ENCODE peak calls at places on chromosome 20, in four cellular contexts. One of them, this sample, is unnamed.

GRCh38 chr20:33811763-33812672 is 870 bp downstream of the CHMP4B start:
- DNase-seq in breast epithelium: peak; percentile 59
- DNase-seq in IMR-90: peak; percentile 91
- DNase-seq in HCT116: no peak
- DNase-seq in this sample: peak; percentile 45

GRCh38 chr20:32356935-32357868 is 929 bp upstream of the ASXL1 start:
- DNase-seq in IMR-90: peak; percentile 50
- DNase-seq in HCT116: peak; percentile 15
- DNase-seq in breast epithelium: no peak
- DNase-seq in this sample: peak; percentile 43

GRCh38 chr20:13183005-13183404 is 38.1 kb upstream of the ISM1 start:
- DNase-seq in breast epithelium: no peak
- DNase-seq in IMR-90: no peak
- DNase-seq in HCT116: no peak
- DNase-seq in this sample: no peak

GRCh38 chr20:50642288-50642803 is 49.0 kb downstream of the RIPOR3 start:
- DNase-seq in breast epithelium: no peak
- DNase-seq in HCT116: no peak
- DNase-seq in IMR-90: no peak
- DNase-seq in this sample: no peak

GRCh38 chr20:1313236-1313964 is 15.5 kb downstream of the SDCBP2 start:
- DNase-seq in HCT116: peak; percentile 49
- DNase-seq in IMR-90: peak; percentile 71
- DNase-seq in breast epithelium: peak; percentile 72
- DNase-seq in this sample: peak; percentile 70

GRCh38 chr20:47726632-47727031 is 58.6 kb downstream of the SULF2 start:
- DNase-seq in IMR-90: no peak
- DNase-seq in breast epithelium: no peak
- DNase-seq in HCT116: no peak
- DNase-seq in this sample: no peak

GRCh38 chr20:54212871-54213270 is 5.0 kb downstream of the PFDN4 start:
- DNase-seq in HCT116: no peak
- DNase-seq in IMR-90: no peak
- DNase-seq in breast epithelium: no peak
- DNase-seq in this sample: no peak

GRCh38 chr20:64031822-64032314 is 4.1 kb upstream of the C20orf204 start:
- DNase-seq in HCT116: no peak
- DNase-seq in IMR-90: no peak
- DNase-seq in breast epithelium: no peak
- DNase-seq in this sample: no peak

GRCh38 chr20:15511551-15511950 is 1061.7 kb downstream of the KIF16B start:
- DNase-seq in IMR-90: no peak
- DNase-seq in breast epithelium: no peak
- DNase-seq in HCT116: no peak
- DNase-seq in this sample: no peak

GRCh38 chr20:36306557-36307411 is 645 bp downstream of the DLGAP4 start:
- DNase-seq in breast epithelium: no peak
- DNase-seq in IMR-90: no peak
- DNase-seq in HCT116: no peak
- DNase-seq in this sample: no peak

GRCh38 chr20:36303831-36304230 is 2.3 kb upstream of the DLGAP4 start:
- DNase-seq in breast epithelium: no peak
- DNase-seq in IMR-90: no peak
- DNase-seq in HCT116: no peak
- DNase-seq in this sample: no peak

GRCh38 chr20:63705232-63706026 is 2.3 kb downstream of the ARFRP1 start:
- DNase-seq in IMR-90: no peak
- DNase-seq in breast epithelium: no peak
- DNase-seq in HCT116: no peak
- DNase-seq in this sample: no peak

GRCh38 chr20:32605167-32605656 is 20.1 kb upstream of the NOL4L start:
- DNase-seq in breast epithelium: no peak
- DNase-seq in IMR-90: peak; percentile 65
- DNase-seq in HCT116: no peak
- DNase-seq in this sample: no peak

GRCh38 chr20:20710847-20711315 is 1.6 kb downstream of the RALGAPA2 start:
- DNase-seq in HCT116: no peak
- DNase-seq in IMR-90: no peak
- DNase-seq in breast epithelium: no peak
- DNase-seq in this sample: peak; percentile 31

GRCh38 chr20:21004386-21005076 is 101.6 kb downstream of the LINC00237 start:
- DNase-seq in HCT116: no peak
- DNase-seq in IMR-90: no peak
- DNase-seq in breast epithelium: no peak
- DNase-seq in this sample: no peak

GRCh38 chr20:25065044-25065624 is 7.2 kb upstream of the ACSS1 start:
- DNase-seq in HCT116: no peak
- DNase-seq in breast epithelium: peak; percentile 37
- DNase-seq in IMR-90: no peak
- DNase-seq in this sample: no peak

GRCh38 chr20:25081730-25082497 is at the start of gene VSX1:
- DNase-seq in breast epithelium: no peak
- DNase-seq in HCT116: no peak
- DNase-seq in IMR-90: no peak
- DNase-seq in this sample: no peak

DNA sequence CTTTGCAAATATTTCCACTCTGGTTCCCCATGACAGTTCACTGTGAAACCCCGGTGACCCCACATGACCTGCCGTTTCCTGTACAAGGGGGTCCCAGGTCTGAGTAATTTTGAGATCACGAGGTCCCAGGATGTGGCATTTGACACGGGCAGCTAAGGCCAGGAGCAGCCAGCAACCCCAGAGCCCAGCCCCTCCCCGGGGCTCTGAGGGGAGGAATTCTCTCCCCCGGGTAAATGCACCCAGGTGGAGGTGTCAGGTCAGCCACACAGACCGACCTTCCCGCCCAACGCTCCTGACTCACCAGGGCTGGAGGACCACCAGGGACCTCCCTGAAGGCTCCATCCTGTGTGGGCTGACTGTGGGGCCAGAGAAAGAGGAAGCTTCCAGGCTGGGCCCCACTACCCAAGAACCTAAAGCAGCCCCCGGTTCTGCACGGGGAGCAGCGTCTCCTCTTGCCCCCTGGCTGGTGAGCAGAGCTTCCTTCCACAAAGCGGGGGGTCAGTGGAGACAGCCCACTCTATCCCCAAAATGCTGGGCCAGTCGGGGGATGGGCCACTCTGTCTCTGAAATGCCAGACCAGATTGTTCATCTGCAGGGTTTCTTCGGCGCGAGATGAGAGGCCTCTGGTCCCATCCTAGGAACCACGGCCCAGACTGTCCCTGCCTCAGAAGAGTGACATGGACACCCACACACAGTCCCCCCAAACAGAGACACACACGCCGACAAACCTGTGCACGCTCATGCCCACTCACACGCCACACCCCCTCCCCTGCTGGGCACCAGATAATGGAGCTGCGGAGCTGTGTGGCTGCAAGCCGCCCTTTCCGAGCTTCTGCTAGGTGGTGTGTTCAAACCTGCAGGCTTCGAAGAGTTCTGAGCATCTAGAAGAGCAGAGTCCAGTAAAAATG is 23.4 kb upstream of the SLCO4A1 start:
- DNase-seq in breast epithelium: no peak
- DNase-seq in IMR-90: no peak
- DNase-seq in HCT116: no peak
- DNase-seq in this sample: no peak
- TF ChIP-seq POLR2A in breast epithelium: no peak
- TF ChIP-seq POLR2A in IMR-90: no peak
- TF ChIP-seq POLR2A in HCT116: no peak
- TF ChIP-seq POLR2A in this sample: no peak

DNA sequence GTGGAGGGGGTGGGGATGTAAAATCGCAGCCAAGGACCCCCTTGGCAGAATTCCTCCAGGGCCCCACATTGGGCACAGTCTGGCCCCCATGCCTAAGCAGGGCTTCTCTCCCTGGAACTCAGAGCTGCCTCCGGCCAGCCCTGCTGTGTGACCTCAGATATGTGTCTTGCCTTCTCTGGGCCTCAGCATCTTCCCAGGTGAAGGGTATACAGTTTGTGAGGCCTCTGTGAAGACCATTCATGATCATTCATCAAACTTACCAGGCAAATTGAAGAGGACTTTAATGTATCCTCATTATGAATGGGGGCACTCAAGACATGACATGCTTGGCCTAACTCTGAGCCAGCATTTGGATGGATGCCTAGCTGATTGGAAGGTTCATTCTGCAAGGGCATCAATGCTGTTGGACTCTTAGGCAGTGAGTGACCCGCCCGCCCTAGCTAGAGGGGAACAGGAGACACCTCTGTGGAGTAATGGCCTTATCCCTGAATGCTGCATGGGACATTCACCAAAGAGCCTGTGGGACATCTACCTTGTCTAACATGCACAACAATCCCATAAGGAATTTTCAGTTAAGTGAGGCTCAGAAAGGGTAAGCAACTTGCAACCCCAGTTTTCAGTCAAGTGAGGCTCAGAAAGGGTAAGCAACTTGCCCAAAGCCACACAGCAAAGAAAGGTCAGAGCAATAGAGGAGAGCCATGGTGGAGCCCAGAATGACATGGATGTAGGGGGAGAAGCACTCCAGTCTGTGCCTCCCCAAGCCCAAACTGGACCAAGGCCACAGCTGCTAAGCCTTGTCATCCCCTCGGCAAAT is 533 bp downstream of the CCN5 start:
- DNase-seq in HCT116: no peak
- DNase-seq in IMR-90: no peak
- DNase-seq in breast epithelium: no peak
- DNase-seq in this sample: no peak
- H3K4me3 ChIP-seq in HCT116: no peak overlapping the region
- H3K4me3 ChIP-seq in IMR-90: no peak overlapping the region
- H3K4me3 ChIP-seq in breast epithelium: peak overlapping the region; percentile 58
- H3K4me3 ChIP-seq in this sample: no peak overlapping the region

GRCh38 chr20:41028359-41029149 is at the start of gene TOP1:
- DNase-seq in IMR-90: peak; percentile 100
- DNase-seq in breast epithelium: peak; percentile 100
- DNase-seq in HCT116: peak; percentile 99
- DNase-seq in this sample: peak; percentile 100
- TF ChIP-seq POLR2A in IMR-90: peak; percentile 96
- TF ChIP-seq POLR2A in breast epithelium: peak; percentile 91
- TF ChIP-seq POLR2A in HCT116: peak; percentile 83
- TF ChIP-seq POLR2A in this sample: peak; percentile 94

GRCh38 chr20:48864738-48865318 is 37.0 kb upstream of the PREX1 start:
- DNase-seq in IMR-90: no peak
- DNase-seq in breast epithelium: no peak
- DNase-seq in HCT116: no peak
- DNase-seq in this sample: no peak
- H3K4me3 ChIP-seq in IMR-90: no peak overlapping the region
- H3K4me3 ChIP-seq in breast epithelium: no peak overlapping the region
- H3K4me3 ChIP-seq in HCT116: no peak overlapping the region
- H3K4me3 ChIP-seq in this sample: no peak overlapping the region

This sample was measured in thyroid gland.